ENCODE peak calls at places on chromosomes 1 and 21, in eight cellular contexts. One of them, this sample, is unnamed.

GRCh38 chr21:45996311-45997204 is 15.0 kb downstream of the COL6A1 start:
- DNase-seq in NCI-H2029: no peak
- DNase-seq in stimulated activated CD4-positive, alpha-beta T cell treated with anti-CD3 and anti-CD28 coated beads, Interleukin-1b, Interleukin-23, amount 100 ng/mL, for 24 hours: no peak
- DNase-seq in right cardiac atrium: peak
- DNase-seq in AG10803: no peak
- DNase-seq in uterus: peak
- DNase-seq in breast epithelium: peak
- DNase-seq in WTC11: no peak
- DNase-seq in this sample: no peak

GRCh38 chr1:162230096-162230495 is 146.6 kb downstream of the SPATA46 start:
- DNase-seq in WTC11: peak
- DNase-seq in AG10803: no peak
- DNase-seq in breast epithelium: no peak
- DNase-seq in uterus: no peak
- DNase-seq in stimulated activated CD4-positive, alpha-beta T cell treated with anti-CD3 and anti-CD28 coated beads, Interleukin-1b, Interleukin-23, amount 100 ng/mL, for 24 hours: no peak
- DNase-seq in right cardiac atrium: peak
- DNase-seq in NCI-H2029: peak
- DNase-seq in this sample: no peak

GRCh38 chr1:27391511-27392095 is 819 bp upstream of the GPR3 start:
- DNase-seq in AG10803: no peak
- DNase-seq in stimulated activated CD4-positive, alpha-beta T cell treated with anti-CD3 and anti-CD28 coated beads, Interleukin-1b, Interleukin-23, amount 100 ng/mL, for 24 hours: no peak
- DNase-seq in breast epithelium: no peak
- DNase-seq in NCI-H2029: peak
- DNase-seq in right cardiac atrium: peak
- DNase-seq in WTC11: peak
- DNase-seq in uterus: peak
- DNase-seq in this sample: peak

GRCh38 chr1:210754931-210755670 is 378.8 kb downstream of the KCNH1 start:
- DNase-seq in NCI-H2029: peak
- DNase-seq in uterus: no peak
- DNase-seq in right cardiac atrium: no peak
- DNase-seq in stimulated activated CD4-positive, alpha-beta T cell treated with anti-CD3 and anti-CD28 coated beads, Interleukin-1b, Interleukin-23, amount 100 ng/mL, for 24 hours: no peak
- DNase-seq in AG10803: peak
- DNase-seq in WTC11: no peak
- DNase-seq in breast epithelium: peak
- DNase-seq in this sample: no peak

GRCh38 chr1:202561726-202562442 is 148.4 kb downstream of the SYT2 start:
- DNase-seq in stimulated activated CD4-positive, alpha-beta T cell treated with anti-CD3 and anti-CD28 coated beads, Interleukin-1b, Interleukin-23, amount 100 ng/mL, for 24 hours: no peak
- DNase-seq in uterus: no peak
- DNase-seq in NCI-H2029: no peak
- DNase-seq in right cardiac atrium: no peak
- DNase-seq in WTC11: no peak
- DNase-seq in breast epithelium: no peak
- DNase-seq in AG10803: no peak
- DNase-seq in this sample: no peak

GRCh38 chr1:222240536-222241181 is 307.2 kb downstream of the HHIPL2 start:
- DNase-seq in WTC11: no peak
- DNase-seq in breast epithelium: no peak
- DNase-seq in NCI-H2029: no peak
- DNase-seq in stimulated activated CD4-positive, alpha-beta T cell treated with anti-CD3 and anti-CD28 coated beads, Interleukin-1b, Interleukin-23, amount 100 ng/mL, for 24 hours: no peak
- DNase-seq in right cardiac atrium: no peak
- DNase-seq in AG10803: peak
- DNase-seq in uterus: no peak
- DNase-seq in this sample: no peak

GRCh38 chr1:173093721-173094450 is 43.1 kb upstream of the TNFSF18 start:
- DNase-seq in right cardiac atrium: no peak
- DNase-seq in uterus: no peak
- DNase-seq in WTC11: no peak
- DNase-seq in stimulated activated CD4-positive, alpha-beta T cell treated with anti-CD3 and anti-CD28 coated beads, Interleukin-1b, Interleukin-23, amount 100 ng/mL, for 24 hours: no peak
- DNase-seq in AG10803: peak
- DNase-seq in breast epithelium: no peak
- DNase-seq in NCI-H2029: no peak
- DNase-seq in this sample: no peak

GRCh38 chr1:241074507-241074906 is 282.5 kb downstream of the RGS7 start:
- DNase-seq in stimulated activated CD4-positive, alpha-beta T cell treated with anti-CD3 and anti-CD28 coated beads, Interleukin-1b, Interleukin-23, amount 100 ng/mL, for 24 hours: no peak
- DNase-seq in uterus: no peak
- DNase-seq in breast epithelium: no peak
- DNase-seq in WTC11: no peak
- DNase-seq in right cardiac atrium: no peak
- DNase-seq in NCI-H2029: no peak
- DNase-seq in AG10803: no peak
- DNase-seq in this sample: no peak

GRCh38 chr1:161171191-161171590 is 5.0 kb downstream of the PPOX start:
- DNase-seq in uterus: no peak
- DNase-seq in stimulated activated CD4-positive, alpha-beta T cell treated with anti-CD3 and anti-CD28 coated beads, Interleukin-1b, Interleukin-23, amount 100 ng/mL, for 24 hours: no peak
- DNase-seq in right cardiac atrium: no peak
- DNase-seq in breast epithelium: no peak
- DNase-seq in WTC11: no peak
- DNase-seq in AG10803: no peak
- DNase-seq in NCI-H2029: no peak
- DNase-seq in this sample: no peak

GRCh38 chr1:40736085-40736531 is 44.6 kb downstream of the NFYC start:
- DNase-seq in uterus: no peak
- DNase-seq in right cardiac atrium: no peak
- DNase-seq in breast epithelium: peak
- DNase-seq in AG10803: peak
- DNase-seq in WTC11: no peak
- DNase-seq in stimulated activated CD4-positive, alpha-beta T cell treated with anti-CD3 and anti-CD28 coated beads, Interleukin-1b, Interleukin-23, amount 100 ng/mL, for 24 hours: no peak
- DNase-seq in NCI-H2029: peak
- DNase-seq in this sample: no peak

GRCh38 chr1:116943438-116943837 is 33.7 kb downstream of the PTGFRN start:
- DNase-seq in right cardiac atrium: no peak
- DNase-seq in uterus: no peak
- DNase-seq in WTC11: no peak
- DNase-seq in NCI-H2029: no peak
- DNase-seq in breast epithelium: no peak
- DNase-seq in stimulated activated CD4-positive, alpha-beta T cell treated with anti-CD3 and anti-CD28 coated beads, Interleukin-1b, Interleukin-23, amount 100 ng/mL, for 24 hours: no peak
- DNase-seq in AG10803: no peak
- DNase-seq in this sample: no peak

GRCh38 chr1:198158766-198159589 is 2.2 kb downstream of the NEK7 start:
- DNase-seq in uterus: peak
- DNase-seq in AG10803: peak
- DNase-seq in WTC11: peak
- DNase-seq in breast epithelium: peak
- DNase-seq in stimulated activated CD4-positive, alpha-beta T cell treated with anti-CD3 and anti-CD28 coated beads, Interleukin-1b, Interleukin-23, amount 100 ng/mL, for 24 hours: peak
- DNase-seq in NCI-H2029: peak
- DNase-seq in right cardiac atrium: peak
- DNase-seq in this sample: peak

GRCh38 chr1:106699436-106699835 is 357.0 kb upstream of the PRMT6 start:
- DNase-seq in uterus: no peak
- DNase-seq in stimulated activated CD4-positive, alpha-beta T cell treated with anti-CD3 and anti-CD28 coated beads, Interleukin-1b, Interleukin-23, amount 100 ng/mL, for 24 hours: no peak
- DNase-seq in right cardiac atrium: no peak
- DNase-seq in AG10803: peak
- DNase-seq in NCI-H2029: no peak
- DNase-seq in breast epithelium: no peak
- DNase-seq in WTC11: no peak
- DNase-seq in this sample: no peak

GRCh38 chr1:244254467-244254866 is 197.2 kb downstream of the ADSS2 start:
- DNase-seq in breast epithelium: no peak
- DNase-seq in NCI-H2029: no peak
- DNase-seq in AG10803: no peak
- DNase-seq in uterus: no peak
- DNase-seq in stimulated activated CD4-positive, alpha-beta T cell treated with anti-CD3 and anti-CD28 coated beads, Interleukin-1b, Interleukin-23, amount 100 ng/mL, for 24 hours: no peak
- DNase-seq in right cardiac atrium: peak
- DNase-seq in WTC11: no peak
- DNase-seq in this sample: no peak